ENCODE peak calls at places on chromosome 22, in five cellular contexts. Y, W, Q, I and R are unnamed samples.

GRCh38 chr22:44311855-44312170 is 938 bp downstream of the SHISAL1 start:
- DNase-seq in I (no peak), Q (no peak), W (no peak), Y (no peak), R (peak)

GRCh38 chr22:38104084-38104483 is 6.4 kb downstream of the BAIAP2L2 start:
- DNase-seq in Y (no peak), Q (no peak), I (no peak), W (no peak), R (no peak)

GRCh38 chr22:50308597-50308935 is 1.1 kb upstream of the PLXNB2 start:
- DNase-seq in I (no peak), W (peak), Q (no peak), Y (peak), R (peak)

GRCh38 chr22:19951351-19951750 is 9.7 kb upstream of the TXNRD2 start:
- DNase-seq in W (no peak), I (no peak), Y (no peak), Q (no peak), R (no peak)

GRCh38 chr22:44154431-44154942 is 26.2 kb upstream of the PARVG start:
- DNase-seq in I (no peak), W (peak), Q (no peak), Y (no peak), R (no peak)

GRCh38 chr22:46009730-46010129 is 32.8 kb upstream of the WNT7B start:
- DNase-seq in Q (no peak), W (no peak), Y (no peak), I (no peak), R (no peak)

GRCh38 chr22:17159504-17159951 is 451 bp upstream of the HDHD5 start:
- DNase-seq in I (no peak), W (no peak), Y (peak), Q (peak), R (no peak)

GRCh38 chr22:35726398-35726797 is 8.7 kb downstream of the APOL5 start:
- DNase-seq in Q (no peak), I (no peak), Y (no peak), W (no peak), R (no peak)

GRCh38 chr22:23847991-23848864 is 9.4 kb upstream of the DERL3 start:
- DNase-seq in I (no peak), Y (no peak), Q (no peak), W (no peak), R (no peak)

GRCh38 chr22:49763138-49763537 is 64.5 kb downstream of the BRD1 start:
- DNase-seq in Q (no peak), I (no peak), W (no peak), Y (no peak), R (no peak)

GRCh38 chr22:36323182-36323854 is 64.4 kb downstream of the MYH9 start:
- DNase-seq in Q (no peak), Y (no peak), I (no peak), W (no peak), R (no peak)